ENCODE peak calls at places on chromosomes 4 and X, in five cellular contexts. J is left lung, V is AG10803, H is upper lobe of right lung, L is AG04449. W is an unnamed sample.

GRCh38 chrX:119272882-119273806 is 37.1 kb downstream of the PGRMC1 start:
- DNase-seq in H (peak; percentile 58), L (no peak), J (peak; percentile 51), V (peak; percentile 46), W (no peak)

GRCh38 chr4:537436-538264 is 38.4 kb downstream of the TMEM271 start:
- DNase-seq in L (no peak), V (no peak), H (peak; percentile 42), J (no peak), W (no peak)

GRCh38 chr4:82431026-82431745 is 796 bp downstream of the ENOPH1 start:
- DNase-seq in H (peak; percentile 77), V (peak; percentile 40), L (no peak), J (peak; percentile 40), W (no peak)

GRCh38 chr4:124641715-124642380 is 70.7 kb downstream of the ANKRD50 start:
- DNase-seq in J (no peak), L (peak; percentile 49), V (peak; percentile 77), H (no peak), W (peak; percentile 47)

GRCh38 chr4:137253949-137254348 is 278.3 kb downstream of the PCDH18 start:
- DNase-seq in H (no peak), V (peak; percentile 66), J (no peak), L (peak; percentile 60), W (peak; percentile 18)

GRCh38 chr4:15402146-15402545 is 25.7 kb upstream of the C1QTNF7 start:
- DNase-seq in J (no peak), L (peak; percentile 68), V (peak; percentile 81), H (no peak), W (no peak)

GRCh38 chr4:182141046-182141445 is 102.2 kb upstream of the TENM3 start:
- DNase-seq in J (no peak), L (no peak), V (no peak), H (no peak), W (no peak)

GRCh38 chrX:20372533-20372932 is 105.8 kb upstream of the RPS6KA3 start:
- DNase-seq in V (no peak), H (no peak), J (no peak), L (no peak), W (no peak)

GRCh38 chr4:133592591-133592990 is 443.5 kb downstream of the PCDH10 start:
- DNase-seq in L (no peak), V (no peak), J (no peak), H (no peak), W (no peak)

GRCh38 chr4:151806511-151806927 is 45.7 kb upstream of the GATB start:
- DNase-seq in V (peak; percentile 89), H (no peak), L (peak; percentile 74), J (no peak), W (peak; percentile 67)

GRCh38 chr4:139532951-139533350 is 23.1 kb downstream of the SETD7 start:
- DNase-seq in L (no peak), H (no peak), J (no peak), V (no peak), W (no peak)

GRCh38 chr4:139535852-139536234 is 20.2 kb downstream of the SETD7 start:
- DNase-seq in J (no peak), H (no peak), V (no peak), L (no peak), W (no peak)

GRCh38 chr4:139537292-139537691 is 18.7 kb downstream of the SETD7 start:
- DNase-seq in V (no peak), J (no peak), H (no peak), L (no peak), W (no peak)

GRCh38 chr4:139534287-139534950 is 21.6 kb downstream of the SETD7 start:
- DNase-seq in J (no peak), H (no peak), L (no peak), V (no peak), W (no peak)

DNA sequence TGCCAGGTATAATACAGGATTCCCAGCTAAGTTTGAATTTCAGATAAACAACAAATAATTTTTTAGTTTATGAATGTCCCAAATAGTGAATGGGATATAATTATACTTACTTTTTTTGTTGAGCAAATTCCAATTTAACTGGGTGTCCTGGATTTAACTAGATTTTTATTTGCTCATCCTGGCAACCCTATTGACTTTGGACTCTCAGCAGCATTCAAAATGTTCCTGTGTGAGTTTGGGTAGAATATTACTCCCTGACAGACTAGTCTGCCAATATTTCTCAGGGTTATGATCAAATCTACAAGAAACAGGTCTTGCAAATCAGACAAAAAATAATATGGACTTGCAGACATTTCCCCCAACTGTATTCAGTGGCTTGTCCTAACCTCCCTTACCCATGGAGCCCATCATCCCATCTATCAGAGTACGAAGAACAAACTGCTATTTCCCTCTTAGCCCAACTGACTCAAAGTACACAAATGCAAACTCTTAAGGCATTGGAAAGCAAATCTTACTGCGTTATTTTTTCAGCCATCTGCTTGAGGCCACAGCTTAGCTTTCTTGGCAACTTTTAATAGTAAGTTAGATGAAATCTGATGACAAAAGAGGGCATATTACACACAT is 20.7 kb downstream of the SETD7 start:
- DNase-seq in J (no peak), V (no peak), L (no peak), H (no peak), W (no peak)
- H3K4me3 ChIP-seq in J (no peak overlapping the region), V (no peak overlapping the region), L (no peak overlapping the region), H (no peak overlapping the region), W (no peak overlapping the region)

DNA sequence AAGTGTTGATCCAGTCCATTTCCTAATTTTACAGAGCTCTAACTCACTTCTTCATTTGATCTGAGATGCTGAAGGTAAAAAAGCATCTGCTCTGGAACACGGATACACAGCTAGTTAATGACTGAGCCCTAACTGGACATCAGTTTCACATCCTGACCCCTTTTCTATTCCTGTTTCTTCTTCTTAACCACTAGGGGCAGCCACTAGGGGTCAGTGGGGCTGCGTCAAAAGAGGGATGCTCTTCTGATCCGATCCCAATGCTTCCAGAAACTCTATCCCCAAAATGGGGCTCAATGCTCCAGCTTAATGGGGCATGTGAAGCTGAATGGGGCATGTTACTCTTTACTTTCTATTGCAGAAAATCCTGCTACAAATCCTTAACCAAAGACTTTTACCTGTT is 33.4 kb upstream of the PHKA2 start:
- DNase-seq in J (no peak), L (no peak), V (peak; percentile 8), H (no peak), W (no peak)
- TF ChIP-seq CTCF in J (peak; percentile 18), L (peak; percentile 38), V (peak; percentile 56), H (peak; percentile 37), W (peak; percentile 53)

GRCh38 chrX:107672955-107673378 is 44.7 kb downstream of the PRPS1 start:
- DNase-seq in H (peak; percentile 87), V (peak; percentile 82), J (peak; percentile 75), L (no peak), W (peak; percentile 27)
- H3K4me3 ChIP-seq in H (no peak overlapping the region), V (no peak overlapping the region), J (no peak overlapping the region), L (no peak overlapping the region), W (no peak overlapping the region)

GRCh38 chr4:3071811-3072210 is 2.5 kb downstream of the HTT-AS start:
- DNase-seq in V (peak; percentile 57), J (no peak), L (no peak), H (no peak), W (no peak)

GRCh38 chr4:3075652-3075981 is 1.1 kb downstream of the HTT start:
- DNase-seq in V (no peak), L (no peak), J (no peak), H (no peak), W (no peak)

GRCh38 chr4:3074846-3075651 is 568 bp downstream of the HTT start:
- DNase-seq in V (peak; percentile 54), H (peak; percentile 89), J (peak; percentile 85), L (no peak), W (no peak)

GRCh38 chr4:3073158-3074077 is 920 bp downstream of the HTT-AS start:
- DNase-seq in H (no peak), V (no peak), J (no peak), L (no peak), W (no peak)

GRCh38 chr4:3074078-3074845 is at the start of the genes HTT and HTT-AS:
- DNase-seq in L (peak; percentile 63), J (peak; percentile 98), V (peak; percentile 93), H (peak; percentile 99), W (peak; percentile 75)
- TF ChIP-seq CTCF in L (peak; percentile 22), J (no peak), V (no peak), H (peak; percentile 14), W (no peak)